ENCODE peak calls at places on chromosomes 6 and 20, in eight cellular contexts. L is HFF-Myc; G is activated naive CD4-positive, alpha-beta T cell treated with anti-CD3 and anti-CD28 coated beads, Interleukin-2, amount 50 U/mL, for 16 hours; U is activated CD4-positive, CD25-positive, alpha-beta regulatory T cell; H is NCI-H1105; T is stimulated activated CD4-positive, alpha-beta T cell treated with anti-CD3 and anti-CD28 coated beads, TNF-alpha, amount 100 ng/mL, for 1 hour; C is skeletal muscle cell; W is activated gamma-delta T cell treated with Interleukin-2 at 50 U/mL for 16 hours. O is an unnamed sample.

GRCh38 chr20:37886851-37887297 is 16.1 kb upstream of the VSTM2L start:
- DNase-seq in W (no peak), G (no peak), T (no peak), H (no peak), L (no peak), C (no peak), U (no peak), O (no peak)

GRCh38 chr6:26197736-26198625 is 110.8 kb downstream of the HFE start:
- DNase-seq in W (peak), C (no peak), H (no peak), G (peak), L (no peak), T (no peak), U (no peak), O (no peak)

GRCh38 chr6:62280099-62280498 is 5.9 kb downstream of the KHDRBS2 start:
- DNase-seq in G (no peak), C (no peak), U (no peak), T (no peak), W (no peak), H (no peak), L (no peak), O (no peak)

GRCh38 chr6:906920-907319 is 214.0 kb upstream of the EXOC2 start:
- DNase-seq in L (no peak), W (no peak), T (no peak), H (no peak), U (no peak), C (no peak), G (no peak), O (no peak)

GRCh38 chr6:22053385-22053997 is 243.3 kb downstream of the PRL start:
- DNase-seq in T (no peak), W (no peak), U (no peak), H (no peak), G (no peak), C (no peak), L (no peak), O (no peak)

GRCh38 chr6:131107166-131107565 is 28.1 kb upstream of the AKAP7 start:
- DNase-seq in H (no peak), L (no peak), U (no peak), G (no peak), C (no peak), T (no peak), W (no peak), O (no peak)

GRCh38 chr6:14017626-14018475 is 93.1 kb downstream of the RNF182 start:
- DNase-seq in L (no peak), H (no peak), W (no peak), G (no peak), U (no peak), C (no peak), T (no peak), O (no peak)

GRCh38 chr6:33502486-33502885 is 48.1 kb downstream of the ZBTB9 start:
- DNase-seq in L (no peak), G (no peak), W (no peak), T (no peak), C (no peak), H (no peak), U (no peak), O (no peak)

GRCh38 chr6:145148392-145149175 is 586.7 kb downstream of the EPM2A start:
- DNase-seq in W (no peak), T (no peak), G (no peak), H (no peak), U (no peak), C (peak), L (peak), O (no peak)

GRCh38 chr6:36608788-36609563 is 14.8 kb downstream of the SRSF3 start:
- DNase-seq in H (no peak), L (no peak), T (no peak), C (no peak), W (no peak), G (no peak), U (no peak), O (no peak)

GRCh38 chr20:64151634-64152530 is 12.4 kb upstream of the MYT1 start:
- DNase-seq in G (no peak), H (no peak), T (no peak), C (no peak), U (no peak), L (no peak), W (no peak), O (peak)

GRCh38 chr6:67016921-67017460 is 1310.0 kb upstream of the EYS start:
- DNase-seq in W (no peak), H (no peak), U (no peak), T (no peak), C (no peak), L (no peak), G (no peak), O (no peak)

GRCh38 chr6:158817298-158818007 is 1.7 kb downstream of the EZR start:
- DNase-seq in W (no peak), C (no peak), L (no peak), H (peak), G (no peak), T (no peak), U (no peak), O (no peak)

GRCh38 chr6:52760105-52760765 is 3.0 kb downstream of the GSTA2 start:
- DNase-seq in H (no peak), L (no peak), T (no peak), G (no peak), W (no peak), U (no peak), C (no peak), O (no peak)

GRCh38 chr6:132300323-132300949 is 100.8 kb downstream of the MOXD1 start:
- DNase-seq in U (no peak), L (peak), H (peak), W (peak), T (no peak), G (peak), C (no peak), O (no peak)

GRCh38 chr6:35396991-35397390 is 54.6 kb downstream of the PPARD start:
- DNase-seq in U (no peak), G (no peak), L (no peak), H (no peak), W (no peak), T (no peak), C (no peak), O (no peak)

GRCh38 chr6:7243188-7243942 is 69.6 kb downstream of the SSR1 start:
- DNase-seq in U (no peak), W (peak), G (peak), H (peak), T (peak), C (no peak), L (peak), O (peak)